ENCODE peak calls at places on chromosomes 7 and 10, in seven cellular contexts. One of them, this sample, is unnamed.

GRCh38 chr10:74047304-74047703 is 49.4 kb downstream of the VCL start:
- DNase-seq in breast epithelium: no peak
- DNase-seq in HCT116: no peak
- DNase-seq in small intestine: no peak
- DNase-seq in endodermal cell: no peak
- DNase-seq in CD8-positive, alpha-beta memory T cell: no peak
- DNase-seq in left lung: no peak
- DNase-seq in this sample: no peak

GRCh38 chr7:157588271-157588589 is 251.4 kb downstream of the DNAJB6 start:
- DNase-seq in breast epithelium: no peak
- DNase-seq in HCT116: no peak
- DNase-seq in small intestine: no peak
- DNase-seq in endodermal cell: no peak
- DNase-seq in CD8-positive, alpha-beta memory T cell: no peak
- DNase-seq in left lung: no peak
- DNase-seq in this sample: no peak

GRCh38 chr10:125152646-125153368 is 7.6 kb downstream of the CTBP2 start:
- DNase-seq in breast epithelium: no peak
- DNase-seq in HCT116: no peak
- DNase-seq in small intestine: peak; percentile 53
- DNase-seq in endodermal cell: peak; percentile 78
- DNase-seq in CD8-positive, alpha-beta memory T cell: no peak
- DNase-seq in left lung: peak; percentile 87
- DNase-seq in this sample: no peak

GRCh38 chr10:84158549-84158948 is 15.1 kb upstream of the GPR15LG start:
- DNase-seq in breast epithelium: no peak
- DNase-seq in HCT116: no peak
- DNase-seq in small intestine: no peak
- DNase-seq in endodermal cell: no peak
- DNase-seq in CD8-positive, alpha-beta memory T cell: no peak
- DNase-seq in left lung: no peak
- DNase-seq in this sample: no peak

GRCh38 chr7:134293029-134293740 is 23.5 kb downstream of the SLC35B4 start:
- DNase-seq in breast epithelium: no peak
- DNase-seq in HCT116: no peak
- DNase-seq in small intestine: no peak
- DNase-seq in endodermal cell: no peak
- DNase-seq in CD8-positive, alpha-beta memory T cell: no peak
- DNase-seq in left lung: no peak
- DNase-seq in this sample: no peak

GRCh38 chr10:51547941-51548340 is 151.5 kb downstream of the CSTF2T start:
- DNase-seq in breast epithelium: no peak
- DNase-seq in HCT116: no peak
- DNase-seq in small intestine: no peak
- DNase-seq in endodermal cell: no peak
- DNase-seq in CD8-positive, alpha-beta memory T cell: no peak
- DNase-seq in left lung: no peak
- DNase-seq in this sample: no peak

GRCh38 chr7:24169077-24169624 is 114.8 kb upstream of the NPY start:
- DNase-seq in breast epithelium: no peak
- DNase-seq in HCT116: no peak
- DNase-seq in small intestine: no peak
- DNase-seq in endodermal cell: no peak
- DNase-seq in CD8-positive, alpha-beta memory T cell: no peak
- DNase-seq in left lung: no peak
- DNase-seq in this sample: no peak

GRCh38 chr10:91587710-91588638 is 44.9 kb downstream of the PPP1R3C start:
- DNase-seq in breast epithelium: no peak
- DNase-seq in HCT116: no peak
- DNase-seq in small intestine: no peak
- DNase-seq in endodermal cell: no peak
- DNase-seq in CD8-positive, alpha-beta memory T cell: no peak
- DNase-seq in left lung: no peak
- DNase-seq in this sample: no peak

GRCh38 chr7:123538897-123539296 is 4.5 kb upstream of the IQUB start:
- DNase-seq in breast epithelium: no peak
- DNase-seq in HCT116: no peak
- DNase-seq in small intestine: no peak
- DNase-seq in endodermal cell: no peak
- DNase-seq in CD8-positive, alpha-beta memory T cell: no peak
- DNase-seq in left lung: no peak
- DNase-seq in this sample: no peak

GRCh38 chr10:96043895-96044580 is 655 bp downstream of the CCNJ start:
- DNase-seq in breast epithelium: peak; percentile 20
- DNase-seq in HCT116: no peak
- DNase-seq in small intestine: peak; percentile 54
- DNase-seq in endodermal cell: peak; percentile 84
- DNase-seq in CD8-positive, alpha-beta memory T cell: peak; percentile 61
- DNase-seq in left lung: peak; percentile 91
- DNase-seq in this sample: no peak

GRCh38 chr10:133328358-133329343 is 8.0 kb downstream of the CALY start:
- DNase-seq in breast epithelium: no peak
- DNase-seq in HCT116: no peak
- DNase-seq in small intestine: no peak
- DNase-seq in endodermal cell: no peak
- DNase-seq in CD8-positive, alpha-beta memory T cell: no peak
- DNase-seq in left lung: peak; percentile 61
- DNase-seq in this sample: no peak

GRCh38 chr10:33155720-33156638 is 178.5 kb downstream of the NRP1 start:
- DNase-seq in breast epithelium: no peak
- DNase-seq in HCT116: no peak
- DNase-seq in small intestine: peak; percentile 60
- DNase-seq in endodermal cell: peak; percentile 64
- DNase-seq in CD8-positive, alpha-beta memory T cell: peak; percentile 60
- DNase-seq in left lung: no peak
- DNase-seq in this sample: no peak

DNA sequence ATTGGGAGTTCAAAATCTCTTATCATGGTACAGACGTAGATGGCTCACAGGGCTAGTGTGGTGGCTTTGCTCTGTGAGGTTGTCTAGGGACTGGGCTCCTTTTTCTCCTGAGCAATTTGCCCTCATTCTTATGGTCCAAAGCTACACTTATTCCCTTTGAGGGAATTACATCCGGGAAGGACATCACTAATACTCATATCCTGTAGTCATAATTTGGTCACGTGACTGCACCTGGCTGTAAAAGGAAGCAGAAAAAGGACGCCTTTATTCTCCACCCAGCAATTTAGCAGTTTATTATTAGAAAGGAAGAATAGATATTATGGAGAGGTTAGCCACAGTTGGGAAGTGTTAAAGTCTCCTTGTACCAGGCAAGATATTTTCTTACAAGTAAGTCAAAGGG is 28.1 kb downstream of the ARID5B start:
- DNase-seq in breast epithelium: no peak
- DNase-seq in HCT116: no peak
- DNase-seq in small intestine: peak; percentile 57
- DNase-seq in endodermal cell: no peak
- DNase-seq in CD8-positive, alpha-beta memory T cell: no peak
- DNase-seq in left lung: no peak
- DNase-seq in this sample: no peak
- H3K4me1 ChIP-seq in breast epithelium: no peaks in the 10 kb centered on the region
- H3K4me1 ChIP-seq in HCT116: peaks cover 8% of the 10 kb centered on the region
- H3K4me1 ChIP-seq in small intestine: no peaks in the 10 kb centered on the region
- H3K4me1 ChIP-seq in endodermal cell: no peaks in the 10 kb centered on the region
- H3K4me1 ChIP-seq in CD8-positive, alpha-beta memory T cell: peaks cover 23% of the 10 kb centered on the region
- H3K4me1 ChIP-seq in left lung: peaks cover 13% of the 10 kb centered on the region
- H3K4me1 ChIP-seq in this sample: no peaks in the 10 kb centered on the region

DNA sequence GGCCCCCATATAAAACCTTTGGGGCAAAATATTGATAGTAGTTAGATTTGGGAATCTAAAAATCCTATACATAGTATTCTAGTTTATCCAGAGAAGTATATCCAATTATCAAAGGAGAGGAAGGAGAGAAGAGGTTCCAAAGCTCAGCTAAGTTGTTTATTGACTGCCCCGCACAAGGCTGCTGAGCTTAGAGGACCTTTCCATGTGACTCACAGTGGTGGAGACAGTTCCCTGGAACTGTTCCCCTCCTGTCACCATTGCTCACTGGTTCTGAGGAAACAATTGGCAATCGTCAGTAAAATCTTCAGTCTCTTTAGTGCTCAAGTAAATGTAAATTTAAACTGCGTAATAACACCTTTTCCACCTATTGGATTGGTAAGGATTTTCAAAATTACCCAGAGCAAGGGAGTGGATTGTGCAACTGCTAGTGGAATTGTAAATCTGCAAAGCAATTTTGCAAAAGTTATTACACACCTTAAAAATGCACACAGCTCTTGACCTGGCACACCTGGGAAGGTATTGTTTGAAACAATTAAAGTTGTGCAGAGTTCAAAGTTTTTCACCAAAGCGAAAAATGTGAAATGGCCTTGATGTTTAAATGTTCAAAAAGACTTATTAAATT is 63.1 kb downstream of the EEPD1 start:
- DNase-seq in breast epithelium: no peak
- DNase-seq in HCT116: no peak
- DNase-seq in small intestine: no peak
- DNase-seq in endodermal cell: peak; percentile 28
- DNase-seq in CD8-positive, alpha-beta memory T cell: no peak
- DNase-seq in left lung: no peak
- DNase-seq in this sample: no peak
- H3K9me3 ChIP-seq in breast epithelium: no peaks in the 10 kb centered on the region
- H3K9me3 ChIP-seq in HCT116: no peaks in the 10 kb centered on the region
- H3K9me3 ChIP-seq in small intestine: no peaks in the 10 kb centered on the region
- H3K9me3 ChIP-seq in endodermal cell: no peaks in the 10 kb centered on the region
- H3K9me3 ChIP-seq in CD8-positive, alpha-beta memory T cell: no peaks in the 10 kb centered on the region
- H3K9me3 ChIP-seq in left lung: no peaks in the 10 kb centered on the region
- H3K9me3 ChIP-seq in this sample: no peaks in the 10 kb centered on the region

GRCh38 chr7:121544199-121544598 is 148.1 kb upstream of the FAM3C start:
- DNase-seq in breast epithelium: no peak
- DNase-seq in HCT116: no peak
- DNase-seq in small intestine: no peak
- DNase-seq in endodermal cell: no peak
- DNase-seq in CD8-positive, alpha-beta memory T cell: no peak
- DNase-seq in left lung: no peak
- DNase-seq in this sample: no peak

GRCh38 chr7:121547341-121548092 is 151.4 kb upstream of the FAM3C start:
- DNase-seq in breast epithelium: no peak
- DNase-seq in HCT116: peak; percentile 63
- DNase-seq in small intestine: peak; percentile 67
- DNase-seq in endodermal cell: no peak
- DNase-seq in CD8-positive, alpha-beta memory T cell: peak; percentile 36
- DNase-seq in left lung: no peak
- DNase-seq in this sample: peak; percentile 22

GRCh38 chr7:121544726-121545125 is 148.6 kb upstream of the FAM3C start:
- DNase-seq in breast epithelium: peak; percentile 18
- DNase-seq in HCT116: peak; percentile 100
- DNase-seq in small intestine: peak; percentile 9
- DNase-seq in endodermal cell: peak; percentile 63
- DNase-seq in CD8-positive, alpha-beta memory T cell: no peak
- DNase-seq in left lung: no peak
- DNase-seq in this sample: no peak

GRCh38 chr7:121546632-121547340 is 150.7 kb upstream of the FAM3C start:
- DNase-seq in breast epithelium: no peak
- DNase-seq in HCT116: no peak
- DNase-seq in small intestine: no peak
- DNase-seq in endodermal cell: no peak
- DNase-seq in CD8-positive, alpha-beta memory T cell: no peak
- DNase-seq in left lung: no peak
- DNase-seq in this sample: no peak

GRCh38 chr7:121545418-121545817 is 149.3 kb upstream of the FAM3C start:
- DNase-seq in breast epithelium: no peak
- DNase-seq in HCT116: no peak
- DNase-seq in small intestine: no peak
- DNase-seq in endodermal cell: no peak
- DNase-seq in CD8-positive, alpha-beta memory T cell: no peak
- DNase-seq in left lung: no peak
- DNase-seq in this sample: no peak
- H3K27ac ChIP-seq in breast epithelium: peak overlapping the region; percentile 63
- H3K27ac ChIP-seq in HCT116: peak overlapping the region; percentile 86
- H3K27ac ChIP-seq in small intestine: no peak overlapping the region
- H3K27ac ChIP-seq in endodermal cell: no peak overlapping the region
- H3K27ac ChIP-seq in CD8-positive, alpha-beta memory T cell: no peak overlapping the region
- H3K27ac ChIP-seq in left lung: no peak overlapping the region
- H3K27ac ChIP-seq in this sample: no peak overlapping the region

DNA sequence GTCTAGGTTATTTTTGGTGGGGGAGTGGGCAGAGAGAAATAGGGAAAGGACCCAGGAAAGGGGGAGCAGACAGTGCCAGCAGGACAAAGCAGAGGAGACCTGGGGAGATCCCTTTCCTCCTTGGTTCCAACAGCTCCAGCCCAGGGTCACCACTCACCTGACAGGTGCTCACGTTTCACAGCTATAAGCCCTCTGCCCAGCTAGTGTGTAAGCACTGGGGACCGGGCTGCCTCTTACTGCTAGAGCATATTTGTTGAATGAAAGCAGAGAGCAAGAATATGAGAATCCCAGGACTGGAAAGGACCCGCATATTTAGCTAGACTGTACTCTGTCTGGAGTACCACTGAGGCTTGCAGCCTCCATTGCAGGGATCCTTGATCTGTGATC is 6.7 kb downstream of the ZCCHC24 start:
- DNase-seq in breast epithelium: no peak
- DNase-seq in HCT116: no peak
- DNase-seq in small intestine: no peak
- DNase-seq in endodermal cell: no peak
- DNase-seq in CD8-positive, alpha-beta memory T cell: no peak
- DNase-seq in left lung: no peak
- DNase-seq in this sample: no peak
- H3K4me1 ChIP-seq in breast epithelium: peaks cover 20% of the 10 kb centered on the region
- H3K4me1 ChIP-seq in HCT116: peaks cover 36% of the 10 kb centered on the region
- H3K4me1 ChIP-seq in small intestine: peaks cover 2% of the 10 kb centered on the region
- H3K4me1 ChIP-seq in endodermal cell: peaks cover 6% of the 10 kb centered on the region
- H3K4me1 ChIP-seq in CD8-positive, alpha-beta memory T cell: peaks cover 10% of the 10 kb centered on the region
- H3K4me1 ChIP-seq in left lung: peaks cover 43% of the 10 kb centered on the region
- H3K4me1 ChIP-seq in this sample: peaks cover 5% of the 10 kb centered on the region

GRCh38 chr10:130792096-130792845 is 519.2 kb downstream of the TCERG1L start:
- DNase-seq in breast epithelium: no peak
- DNase-seq in HCT116: no peak
- DNase-seq in small intestine: no peak
- DNase-seq in endodermal cell: no peak
- DNase-seq in CD8-positive, alpha-beta memory T cell: no peak
- DNase-seq in left lung: no peak
- DNase-seq in this sample: no peak
- H3K9me3 ChIP-seq in breast epithelium: no peaks in the 10 kb centered on the region
- H3K9me3 ChIP-seq in HCT116: no peaks in the 10 kb centered on the region
- H3K9me3 ChIP-seq in small intestine: no peaks in the 10 kb centered on the region
- H3K9me3 ChIP-seq in endodermal cell: peaks cover 4% of the 10 kb centered on the region
- H3K9me3 ChIP-seq in CD8-positive, alpha-beta memory T cell: no peaks in the 10 kb centered on the region
- H3K9me3 ChIP-seq in left lung: no peaks in the 10 kb centered on the region
- H3K9me3 ChIP-seq in this sample: peaks cover 49% of the 10 kb centered on the region

GRCh38 chr10:17835688-17836087 is 26.5 kb downstream of the MRC1 start:
- DNase-seq in breast epithelium: no peak
- DNase-seq in HCT116: peak; percentile 72
- DNase-seq in small intestine: no peak
- DNase-seq in endodermal cell: peak; percentile 73
- DNase-seq in CD8-positive, alpha-beta memory T cell: no peak
- DNase-seq in left lung: no peak
- DNase-seq in this sample: no peak

GRCh38 chr10:17836917-17837316 is 27.8 kb downstream of the MRC1 start:
- DNase-seq in breast epithelium: no peak
- DNase-seq in HCT116: no peak
- DNase-seq in small intestine: peak; percentile 81
- DNase-seq in endodermal cell: peak; percentile 86
- DNase-seq in CD8-positive, alpha-beta memory T cell: no peak
- DNase-seq in left lung: no peak
- DNase-seq in this sample: no peak

GRCh38 chr10:17833656-17834055 is 24.5 kb downstream of the MRC1 start:
- DNase-seq in breast epithelium: no peak
- DNase-seq in HCT116: no peak
- DNase-seq in small intestine: no peak
- DNase-seq in endodermal cell: no peak
- DNase-seq in CD8-positive, alpha-beta memory T cell: no peak
- DNase-seq in left lung: no peak
- DNase-seq in this sample: no peak

GRCh38 chr10:17831896-17832295 is 22.7 kb downstream of the MRC1 start:
- DNase-seq in breast epithelium: no peak
- DNase-seq in HCT116: no peak
- DNase-seq in small intestine: peak; percentile 36
- DNase-seq in endodermal cell: no peak
- DNase-seq in CD8-positive, alpha-beta memory T cell: no peak
- DNase-seq in left lung: no peak
- DNase-seq in this sample: no peak

GRCh38 chr10:17831326-17831725 is 22.2 kb downstream of the MRC1 start:
- DNase-seq in breast epithelium: no peak
- DNase-seq in HCT116: no peak
- DNase-seq in small intestine: no peak
- DNase-seq in endodermal cell: no peak
- DNase-seq in CD8-positive, alpha-beta memory T cell: no peak
- DNase-seq in left lung: no peak
- DNase-seq in this sample: no peak
- H3K27ac ChIP-seq in breast epithelium: no peak overlapping the region
- H3K27ac ChIP-seq in HCT116: no peak overlapping the region
- H3K27ac ChIP-seq in small intestine: no peak overlapping the region
- H3K27ac ChIP-seq in endodermal cell: no peak overlapping the region
- H3K27ac ChIP-seq in CD8-positive, alpha-beta memory T cell: no peak overlapping the region
- H3K27ac ChIP-seq in left lung: no peak overlapping the region
- H3K27ac ChIP-seq in this sample: no peak overlapping the region